ENCODE peak calls at places on chromosomes 4 and X, in ten cellular contexts. T is natural killer cell treated with Interleukin-12 subunit alpha and Interleukin-12 subunit beta and Interleukin-15 and Interleukin-18, amount 100 ng/mL, for 72 hours; K is coronary artery; B is naive thymus-derived CD8-positive, alpha-beta T cell; X is H54; O is NCI-H345; Z is DMS79; W is T-helper 1 cell; R is NCI-H1092; P is AG04449. N is an unnamed sample.

GRCh38 chrX:48927125-48927524 is 8.3 kb upstream of the PIM2 start:
- DNase-seq in O (no peak), P (no peak), K (no peak), R (no peak), Z (no peak), T (no peak), W (no peak), X (no peak), B (no peak), N (no peak)

GRCh38 chrX:154082396-154083133 is 15.0 kb downstream of the MECP2 start:
- DNase-seq in P (peak; percentile 14), B (no peak), O (no peak), R (no peak), K (no peak), X (no peak), W (no peak), Z (no peak), T (no peak), N (no peak)

GRCh38 chr4:77344784-77345183 is 187.8 kb downstream of the CCNG2 start:
- DNase-seq in Z (no peak), T (no peak), B (no peak), P (no peak), O (no peak), W (no peak), X (no peak), R (no peak), K (no peak), N (no peak)

GRCh38 chr4:8854866-8855265 is 16.8 kb downstream of the HMX1 start:
- DNase-seq in W (no peak), X (no peak), K (no peak), T (no peak), Z (no peak), R (no peak), B (no peak), O (no peak), P (no peak), N (no peak)

GRCh38 chrX:130893356-130894085 is 9.5 kb downstream of the ENOX2 start:
- DNase-seq in P (no peak), O (no peak), K (no peak), R (no peak), X (no peak), Z (no peak), B (no peak), W (no peak), T (no peak), N (no peak)

GRCh38 chrX:53729756-53730155 is 43.2 kb upstream of the HUWE1 start:
- DNase-seq in W (no peak), K (no peak), T (no peak), B (no peak), Z (no peak), P (no peak), O (no peak), X (no peak), R (no peak), N (no peak)

GRCh38 chr4:139872274-139872673 is 206.7 kb downstream of the MGST2 start:
- DNase-seq in K (no peak), X (peak; percentile 23), W (peak; percentile 24), B (no peak), T (no peak), R (no peak), Z (no peak), P (peak; percentile 87), O (no peak), N (no peak)

GRCh38 chrX:103818844-103819243 is 13.2 kb downstream of the RAB9B start:
- DNase-seq in W (no peak), X (no peak), B (no peak), T (no peak), O (no peak), P (no peak), K (no peak), Z (no peak), R (no peak), N (no peak)

GRCh38 chr4:896630-897029 is 35.5 kb downstream of the GAK start:
- DNase-seq in P (no peak), X (no peak), B (no peak), T (no peak), W (no peak), R (no peak), Z (no peak), O (no peak), K (no peak), N (no peak)

GRCh38 chrX:15751160-15751819 is 13.2 kb downstream of the CA5B start:
- DNase-seq in Z (no peak), X (no peak), R (no peak), W (peak; percentile 83), T (no peak), P (no peak), B (peak; percentile 82), O (no peak), K (no peak), N (no peak)

GRCh38 chrX:112510629-112511028 is 169.1 kb downstream of the LHFPL1 start:
- DNase-seq in K (no peak), P (no peak), O (no peak), Z (no peak), W (no peak), B (no peak), R (no peak), T (no peak), X (no peak), N (no peak)

GRCh38 chr4:100982345-100982744 is 365.0 kb downstream of the PPP3CA start:
- DNase-seq in P (no peak), X (no peak), K (no peak), R (no peak), O (no peak), T (no peak), B (no peak), W (no peak), Z (no peak), N (no peak)

GRCh38 chrX:34734383-34734782 is 77.3 kb upstream of the TMEM47 start:
- DNase-seq in K (no peak), T (no peak), W (no peak), O (no peak), R (no peak), X (no peak), B (no peak), P (no peak), Z (no peak), N (no peak)

GRCh38 chr4:153655928-153656327 is 28.2 kb upstream of the TLR2 start:
- DNase-seq in Z (no peak), O (no peak), R (no peak), B (no peak), X (no peak), T (no peak), K (no peak), P (no peak), W (no peak), N (no peak)

GRCh38 chrX:47562615-47563243 is 1.7 kb downstream of the ARAF start:
- DNase-seq in R (no peak), X (no peak), Z (no peak), P (no peak), K (no peak), O (no peak), T (no peak), B (no peak), W (peak; percentile 46), N (no peak)

GRCh38 chrX:4668802-4669536 is 955.5 kb upstream of the PRKX start:
- DNase-seq in T (no peak), W (no peak), O (no peak), B (no peak), P (no peak), X (no peak), R (no peak), Z (no peak), K (no peak), N (no peak)

GRCh38 chr4:17623451-17624001 is 9.1 kb downstream of the MED28 start:
- DNase-seq in K (no peak), W (no peak), B (no peak), T (no peak), R (no peak), O (no peak), Z (no peak), X (no peak), P (no peak), N (no peak)

GRCh38 chr4:61443813-61444510 is 243.8 kb downstream of the ADGRL3 start:
- DNase-seq in P (no peak), O (no peak), B (no peak), K (no peak), X (no peak), T (no peak), W (no peak), R (no peak), Z (no peak), N (no peak)

GRCh38 chrX:63032811-63033210 is 318.3 kb downstream of the SPIN4 start:
- DNase-seq in T (no peak), R (no peak), Z (no peak), K (no peak), B (no peak), W (no peak), O (no peak), P (no peak), X (no peak), N (no peak)

GRCh38 chr4:5662555-5662954 is 45.8 kb downstream of the EVC2 start:
- DNase-seq in Z (no peak), O (no peak), P (no peak), R (no peak), K (no peak), T (no peak), B (no peak), W (no peak), X (no peak), N (no peak)

GRCh38 chr4:181008164-181008563 is 1235.0 kb upstream of the TENM3 start:
- DNase-seq in R (no peak), O (no peak), X (peak; percentile 1), P (no peak), W (no peak), B (no peak), T (no peak), K (no peak), Z (no peak), N (no peak)

GRCh38 chr4:110361921-110362320 is 114.0 kb upstream of the ENPEP start:
- DNase-seq in T (no peak), X (peak; percentile 8), O (no peak), K (no peak), B (no peak), R (no peak), W (no peak), P (peak; percentile 7), Z (no peak), N (no peak)

GRCh38 chrX:42678133-42678532 is 99.8 kb downstream of the PPP1R2C start:
- DNase-seq in K (no peak), T (no peak), P (no peak), B (no peak), R (no peak), W (no peak), X (no peak), O (no peak), Z (no peak), N (peak; percentile 17)

GRCh38 chr4:123699823-123700822 is 303.5 kb downstream of the SPRY1 start:
- DNase-seq in O (no peak), B (no peak), P (peak; percentile 90), Z (no peak), W (no peak), X (no peak), R (no peak), T (no peak), K (no peak), N (no peak)

GRCh38 chrX:154979671-154980070 is 42.9 kb downstream of the F8 start:
- DNase-seq in B (no peak), Z (no peak), T (no peak), K (no peak), W (no peak), P (no peak), O (no peak), R (no peak), X (no peak), N (no peak)

GRCh38 chr4:142824368-142824767 is 21.7 kb downstream of the INPP4B start:
- DNase-seq in P (no peak), O (no peak), K (no peak), T (no peak), R (no peak), W (no peak), Z (no peak), B (no peak), X (no peak), N (no peak)

GRCh38 chrX:120302434-120302833 is 8.8 kb downstream of the TMEM255A start:
- DNase-seq in W (peak; percentile 49), K (no peak), Z (peak; percentile 53), R (no peak), P (no peak), O (no peak), X (no peak), T (peak; percentile 70), B (no peak), N (no peak)

GRCh38 chr4:110294165-110294564 is 95.8 kb upstream of the ELOVL6 start:
- DNase-seq in P (no peak), R (no peak), B (no peak), O (no peak), X (no peak), Z (no peak), K (no peak), T (no peak), W (no peak), N (no peak)